ENCODE peak calls at places on chromosomes 13 and 19, in ten cellular contexts. G is CD8-positive, alpha-beta T cell; P is progenitor cell of endocrine pancreas; Z is fibroblast of lung; L is brain microvascular endothelial cell; F is adrenal gland; H is neural crest cell; D is RWPE1; B is A549; V is body of pancreas. U is an unnamed sample.

GRCh38 chr13:93745884-93746283 is 519.3 kb downstream of the GPC6 start:
- DNase-seq in V (no peak), B (no peak), F (no peak), Z (peak; percentile 22), G (no peak), D (no peak), L (peak; percentile 25), H (no peak), P (no peak), U (no peak)

GRCh38 chr19:39307233-39307821 is 11.1 kb downstream of the IFNL1 start:
- DNase-seq in Z (no peak), P (peak; percentile 32), L (no peak), D (no peak), G (no peak), H (no peak), V (no peak), B (no peak), F (no peak), U (no peak)

GRCh38 chr13:57569981-57570380 is 61.6 kb upstream of the PCDH17 start:
- DNase-seq in Z (no peak), G (no peak), B (no peak), H (no peak), D (no peak), L (no peak), F (no peak), P (no peak), V (no peak), U (no peak)

GRCh38 chr13:37068962-37069361 is 9.5 kb upstream of the SUPT20H start:
- DNase-seq in V (no peak), F (no peak), G (no peak), H (no peak), Z (peak; percentile 40), L (no peak), B (peak; percentile 4), D (no peak), P (no peak), U (no peak)

GRCh38 chr19:36257512-36257876 is 42.6 kb downstream of the ZNF146 start:
- DNase-seq in F (peak; percentile 39), B (no peak), H (peak; percentile 71), V (no peak), L (no peak), G (no peak), P (peak; percentile 68), D (no peak), Z (no peak), U (no peak)

GRCh38 chr19:12801466-12802266 is at the start of the genes PRDX2 and THSD8:
- DNase-seq in B (no peak), L (no peak), H (peak; percentile 77), F (peak; percentile 86), V (peak; percentile 88), Z (peak; percentile 68), P (peak; percentile 84), G (peak; percentile 69), D (peak; percentile 79), U (peak; percentile 87)

GRCh38 chr13:24500977-24501376 is 11.6 kb downstream of the PARP4 start:
- DNase-seq in H (no peak), V (no peak), L (peak; percentile 58), F (no peak), B (peak; percentile 16), G (no peak), P (no peak), D (peak; percentile 45), Z (peak; percentile 56), U (no peak)

GRCh38 chr13:91531646-91532045 is 133.2 kb downstream of the GPC5 start:
- DNase-seq in D (no peak), V (no peak), L (no peak), Z (no peak), H (no peak), B (no peak), F (no peak), G (no peak), P (no peak), U (no peak)

GRCh38 chr13:48975101-48975925 is at the start of gene FNDC3A:
- DNase-seq in V (peak; percentile 62), F (peak; percentile 75), D (peak; percentile 73), B (peak; percentile 68), L (peak; percentile 48), G (peak; percentile 14), H (peak; percentile 14), Z (peak; percentile 68), P (peak; percentile 57), U (peak; percentile 13)
- TF ChIP-seq CTCF in V (no peak), F (peak; percentile 20), D (no peak), B (no peak), L (peak; percentile 26), G (no peak), H (peak; percentile 30), Z (peak; percentile 25), P (peak; percentile 24), U (no peak)

GRCh38 chr19:31110331-31110730 is 238.9 kb downstream of the TSHZ3 start:
- DNase-seq in B (peak; percentile 19), G (no peak), L (no peak), Z (peak; percentile 63), H (no peak), V (no peak), D (no peak), P (peak; percentile 13), F (no peak), U (no peak)
- TF ChIP-seq CTCF in B (no peak), G (no peak), L (peak; percentile 55), Z (peak; percentile 45), H (no peak), V (no peak), D (no peak), P (peak; percentile 51), F (no peak), U (no peak)

GRCh38 chr19:54416695-54417491 is 1.6 kb downstream of the TTYH1 start:
- DNase-seq in P (no peak), D (no peak), G (no peak), Z (no peak), H (no peak), B (no peak), L (no peak), F (no peak), V (no peak), U (no peak)

GRCh38 chr19:54415901-54416621 is 797 bp downstream of the TTYH1 start:
- DNase-seq in G (no peak), Z (no peak), H (no peak), V (no peak), L (no peak), D (no peak), F (no peak), P (no peak), B (no peak), U (peak; percentile 58)

GRCh38 chr19:54412877-54413276 is 2.4 kb upstream of the TTYH1 start:
- DNase-seq in H (no peak), B (peak; percentile 48), P (no peak), V (no peak), L (no peak), G (no peak), D (no peak), F (no peak), Z (no peak), U (no peak)

GRCh38 chr19:54415208-54415900 is at the start of gene TTYH1:
- DNase-seq in Z (no peak), D (no peak), B (no peak), P (peak; percentile 56), G (peak; percentile 26), H (peak; percentile 77), F (no peak), L (no peak), V (no peak), U (peak; percentile 82)

GRCh38 chr19:54414156-54414555 is 1.1 kb upstream of the TTYH1 start:
- DNase-seq in F (no peak), H (no peak), D (no peak), L (no peak), Z (no peak), B (no peak), P (no peak), G (no peak), V (no peak), U (no peak)
- TF ChIP-seq CTCF in F (no peak), H (no peak), D (no peak), L (no peak), Z (no peak), B (no peak), P (no peak), G (no peak), V (no peak), U (no peak)

GRCh38 chr13:29845440-29846056 is 4.9 kb downstream of the UBL3 start:
- DNase-seq in L (no peak), P (no peak), V (no peak), H (no peak), D (no peak), F (no peak), B (peak; percentile 21), Z (peak; percentile 57), G (no peak), U (no peak)

GRCh38 chr13:29846475-29847256 is 3.8 kb downstream of the UBL3 start:
- DNase-seq in P (no peak), B (no peak), Z (no peak), V (no peak), D (no peak), G (no peak), H (no peak), F (no peak), L (no peak), U (no peak)

GRCh38 chr13:29847501-29847983 is 2.9 kb downstream of the UBL3 start:
- DNase-seq in H (peak; percentile 12), V (no peak), Z (peak; percentile 59), P (no peak), D (no peak), B (peak; percentile 26), F (peak; percentile 24), L (peak; percentile 24), G (no peak), U (peak; percentile 14)

GRCh38 chr13:29840585-29840984 is 9.8 kb downstream of the UBL3 start:
- DNase-seq in H (no peak), D (no peak), L (no peak), B (no peak), Z (no peak), V (no peak), G (no peak), P (no peak), F (no peak), U (no peak)

DNA sequence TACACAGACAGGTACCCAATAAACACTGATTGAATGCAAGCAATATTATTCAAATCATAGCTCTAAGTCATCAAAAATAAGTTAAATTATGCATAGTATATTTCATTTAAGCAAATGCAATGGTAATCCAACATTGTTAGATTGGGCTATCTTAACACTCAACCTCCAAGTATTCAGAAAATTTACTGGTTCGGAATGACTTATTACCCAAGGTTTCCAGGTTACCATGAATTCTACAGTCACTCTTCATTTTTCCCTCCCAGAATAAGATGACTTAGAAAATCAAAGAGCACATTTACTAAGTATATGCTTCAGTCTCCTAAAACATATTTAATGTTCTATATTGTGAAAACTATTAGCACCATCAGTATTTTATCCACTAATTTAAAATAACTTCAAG is 6.0 kb downstream of the UBL3 start:
- DNase-seq in G (no peak), P (no peak), L (no peak), B (no peak), D (no peak), F (no peak), Z (no peak), H (no peak), V (no peak), U (no peak)
- TF ChIP-seq CTCF in G (no peak), P (no peak), L (no peak), B (no peak), D (no peak), F (no peak), Z (no peak), H (no peak), V (no peak), U (no peak)